ENCODE peak calls at places on chromosomes 1 and 21, in nine cellular contexts. H is lung; E is ovary; Y is tibial artery; S is neuronal stem cell; U is CD8-positive, alpha-beta T cell; R is stomach; X is lower lobe of right lung; M is tibial nerve. N is an unnamed sample.

GRCh38 chr1:242147096-242147976 is 148.4 kb upstream of the MAP1LC3C start:
- DNase-seq in X (no peak), Y (no peak), E (no peak), M (no peak), U (no peak), H (no peak), R (no peak), S (no peak), N (no peak)

GRCh38 chr1:61453111-61453961 is 271.6 kb downstream of the TM2D1 start:
- DNase-seq in E (peak; percentile 93), U (peak; percentile 69), X (peak; percentile 85), R (peak; percentile 85), S (peak; percentile 67), Y (peak; percentile 97), H (peak; percentile 88), M (peak; percentile 97), N (peak; percentile 93)

GRCh38 chr21:46425566-46425965 is 33.1 kb upstream of the DIP2A start:
- DNase-seq in R (no peak), X (peak; percentile 45), S (no peak), H (no peak), E (no peak), U (peak; percentile 76), Y (no peak), M (no peak), N (no peak)

GRCh38 chr1:171258429-171258828 is 10.1 kb downstream of the FMO1 start:
- DNase-seq in R (no peak), X (no peak), E (no peak), Y (no peak), S (no peak), H (no peak), M (no peak), U (no peak), N (no peak)

GRCh38 chr1:19425643-19426245 is 59.6 kb downstream of the CAPZB start:
- DNase-seq in X (no peak), E (peak; percentile 43), Y (no peak), H (no peak), U (no peak), R (no peak), S (no peak), M (no peak), N (no peak)

GRCh38 chr1:33997127-33998047 is 133.5 kb downstream of the HMGB4 start:
- DNase-seq in R (no peak), S (no peak), X (no peak), E (no peak), H (no peak), Y (no peak), M (no peak), U (no peak), N (no peak)

GRCh38 chr1:49527606-49528305 is 496.0 kb downstream of the AGBL4 start:
- DNase-seq in U (no peak), E (no peak), X (no peak), H (no peak), R (no peak), S (no peak), M (no peak), Y (no peak), N (no peak)

GRCh38 chr1:165942062-165942461 is 114.6 kb downstream of the UCK2 start:
- DNase-seq in M (no peak), X (no peak), U (no peak), Y (no peak), E (no peak), H (no peak), S (peak; percentile 39), R (no peak), N (no peak)

GRCh38 chr1:41432481-41433280 is 51.8 kb downstream of the EDN2 start:
- DNase-seq in M (peak; percentile 85), Y (peak; percentile 92), H (peak; percentile 90), X (peak; percentile 93), E (peak; percentile 88), U (peak; percentile 74), R (peak; percentile 89), S (peak; percentile 76), N (peak; percentile 87)

GRCh38 chr1:240337795-240338194 is 246.1 kb downstream of the FMN2 start:
- DNase-seq in S (no peak), U (no peak), R (no peak), X (no peak), H (no peak), E (no peak), Y (no peak), M (peak; percentile 38), N (peak; percentile 56)

GRCh38 chr1:234398849-234399381 is 25.7 kb downstream of the COA6 start:
- DNase-seq in H (no peak), X (no peak), U (no peak), R (no peak), S (no peak), E (no peak), M (no peak), Y (no peak), N (no peak)

GRCh38 chr1:88701275-88701674 is 17.2 kb downstream of the PKN2 start:
- DNase-seq in X (no peak), U (no peak), E (no peak), M (no peak), Y (no peak), H (no peak), R (no peak), S (no peak), N (no peak)

GRCh38 chr1:77642941-77643340 is 39.5 kb downstream of the ZZZ3 start:
- DNase-seq in M (no peak), H (no peak), R (no peak), S (no peak), E (no peak), U (no peak), X (no peak), Y (no peak), N (no peak)

GRCh38 chr1:100532645-100533044 is 5.3 kb upstream of the GPR88 start:
- DNase-seq in X (no peak), Y (no peak), R (no peak), M (no peak), H (no peak), U (no peak), E (no peak), S (no peak), N (no peak)

GRCh38 chr1:182185822-182186756 is 124.6 kb upstream of the ZNF648 start:
- DNase-seq in R (no peak), S (peak; percentile 20), U (no peak), M (no peak), Y (no peak), X (no peak), H (no peak), E (no peak), N (peak; percentile 30)

GRCh38 chr21:34372321-34372720 is 3.0 kb upstream of the SMIM11 start:
- DNase-seq in R (no peak), X (no peak), Y (no peak), U (no peak), S (no peak), H (peak; percentile 16), E (no peak), M (no peak), N (no peak)

GRCh38 chr1:22288593-22289241 is 145.8 kb upstream of the WNT4 start:
- DNase-seq in M (no peak), E (no peak), X (no peak), S (no peak), Y (no peak), U (no peak), R (peak; percentile 14), H (no peak), N (no peak)

GRCh38 chr1:237851209-237851845 is 39.4 kb downstream of the ZP4 start:
- DNase-seq in S (peak; percentile 56), H (no peak), X (peak; percentile 52), U (no peak), R (peak; percentile 38), M (no peak), E (no peak), Y (no peak), N (peak; percentile 31)

GRCh38 chr1:228899421-228899956 is 164.2 kb downstream of the RHOU start:
- DNase-seq in S (no peak), H (no peak), X (no peak), M (no peak), Y (no peak), U (no peak), R (no peak), E (no peak), N (no peak)
- H3K4me1 ChIP-seq in S (peaks cover 14% of the 10 kb centered on the region), H (no peaks in the 10 kb centered on the region), X (peaks cover 18% of the 10 kb centered on the region), M (no peaks in the 10 kb centered on the region), Y (peaks cover 20% of the 10 kb centered on the region), U (no peaks in the 10 kb centered on the region), R (peaks cover 45% of the 10 kb centered on the region), E (peaks cover 15% of the 10 kb centered on the region), N (peaks cover 19% of the 10 kb centered on the region)

DNA sequence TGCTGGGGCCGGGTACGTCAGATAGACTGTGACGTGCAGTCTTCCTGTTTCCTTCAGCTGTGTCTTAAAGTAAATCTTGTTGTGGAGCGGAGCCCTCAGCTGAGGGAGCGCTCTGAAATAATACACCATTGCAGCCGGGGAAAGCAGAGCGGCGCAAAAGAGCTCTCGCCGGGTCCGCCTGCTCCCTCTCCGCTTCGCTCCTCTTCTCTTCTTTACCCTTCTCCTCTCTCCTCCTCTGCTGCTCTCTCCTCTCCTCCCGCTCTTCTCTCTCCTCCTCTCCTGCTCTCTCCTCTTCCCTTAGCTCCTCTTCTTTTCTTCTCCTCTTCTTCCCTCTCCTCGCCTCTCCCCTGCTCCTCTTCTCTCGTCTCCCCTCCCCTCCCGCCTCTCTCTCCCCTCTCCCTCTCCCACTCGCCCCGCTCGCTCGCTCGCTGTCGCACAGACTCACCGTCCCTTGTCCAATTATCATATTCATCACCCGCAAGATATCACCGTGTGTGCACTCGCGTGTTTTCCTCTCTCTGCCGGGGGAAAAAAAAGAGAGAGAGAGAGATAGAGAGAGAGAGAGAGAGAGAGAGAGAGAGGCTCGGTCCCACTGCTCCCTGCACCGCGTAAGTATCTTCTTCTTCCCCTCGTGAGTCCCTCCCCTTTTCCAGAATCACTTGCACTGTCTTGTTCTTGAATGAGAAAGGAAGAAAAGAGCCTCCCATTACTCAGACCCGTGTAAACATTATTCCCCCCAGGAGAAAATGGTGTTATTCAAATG is at the start of gene PROX1:
- DNase-seq in Y (peak; percentile 87), R (peak; percentile 77), M (peak; percentile 72), X (peak; percentile 66), E (peak; percentile 89), H (peak; percentile 68), U (peak; percentile 16), S (peak; percentile 83), N (peak; percentile 94)
- H3K4me1 ChIP-seq in Y (peaks cover 21% of the 10 kb centered on the region), R (peaks cover 57% of the 10 kb centered on the region), M (no peaks in the 10 kb centered on the region), X (peaks cover 30% of the 10 kb centered on the region), E (peaks cover 12% of the 10 kb centered on the region), H (no peaks in the 10 kb centered on the region), U (peaks cover 21% of the 10 kb centered on the region), S (peaks cover 30% of the 10 kb centered on the region), N (peaks cover 36% of the 10 kb centered on the region)

GRCh38 chr1:181135815-181136737 is 47.6 kb downstream of the IER5 start:
- DNase-seq in S (no peak), H (no peak), M (no peak), Y (peak; percentile 47), X (no peak), E (no peak), R (no peak), U (no peak), N (no peak)
- H3K4me1 ChIP-seq in S (peaks cover 19% of the 10 kb centered on the region), H (peaks cover 5% of the 10 kb centered on the region), M (no peaks in the 10 kb centered on the region), Y (peaks cover 16% of the 10 kb centered on the region), X (peaks cover 28% of the 10 kb centered on the region), E (peaks cover 1% of the 10 kb centered on the region), R (peaks cover 21% of the 10 kb centered on the region), U (peaks cover 10% of the 10 kb centered on the region), N (peaks cover 3% of the 10 kb centered on the region)

GRCh38 chr1:198171667-198172294 is 15.0 kb downstream of the NEK7 start:
- DNase-seq in M (no peak), X (no peak), S (no peak), H (no peak), U (no peak), Y (no peak), R (no peak), E (no peak), N (no peak)
- H3K4me1 ChIP-seq in M (no peaks in the 10 kb centered on the region), X (peaks cover 94% of the 10 kb centered on the region), S (peaks cover 3% of the 10 kb centered on the region), H (peaks cover 51% of the 10 kb centered on the region), U (peaks cover 88% of the 10 kb centered on the region), Y (peaks cover 26% of the 10 kb centered on the region), R (peaks cover 95% of the 10 kb centered on the region), E (peaks cover 28% of the 10 kb centered on the region), N (peaks cover 23% of the 10 kb centered on the region)

GRCh38 chr21:26079376-26079775 is 91.2 kb downstream of the APP start:
- DNase-seq in E (no peak), R (no peak), Y (no peak), U (no peak), S (no peak), M (no peak), X (no peak), H (no peak), N (no peak)
- H3K4me1 ChIP-seq in E (peaks cover 3% of the 10 kb centered on the region), R (peaks cover 10% of the 10 kb centered on the region), Y (no peaks in the 10 kb centered on the region), U (no peaks in the 10 kb centered on the region), S (peaks cover 2% of the 10 kb centered on the region), M (no peaks in the 10 kb centered on the region), X (peaks cover 5% of the 10 kb centered on the region), H (peaks cover 4% of the 10 kb centered on the region), N (peaks cover 14% of the 10 kb centered on the region)

N was measured in thyroid gland.